ENCODE peak calls at places on chromosomes 11 and 22, in seven cellular contexts. One of them, this sample, is unnamed.

GRCh38 chr11:68276864-68277263 is 5.1 kb upstream of the C11orf24 start:
- DNase-seq in brain microvascular endothelial cell: no peak
- DNase-seq in lower leg skin: no peak
- DNase-seq in WERI-Rb-1: no peak
- DNase-seq in NCI-H1105: no peak
- DNase-seq in A172: no peak
- DNase-seq in GM19239: no peak
- DNase-seq in this sample: no peak

GRCh38 chr11:118923721-118924587 is 1.8 kb downstream of the BCL9L start:
- DNase-seq in brain microvascular endothelial cell: no peak
- DNase-seq in lower leg skin: no peak
- DNase-seq in WERI-Rb-1: no peak
- DNase-seq in NCI-H1105: no peak
- DNase-seq in A172: no peak
- DNase-seq in GM19239: no peak
- DNase-seq in this sample: no peak

GRCh38 chr11:106399075-106399500 is 321.6 kb downstream of the AASDHPPT start:
- DNase-seq in brain microvascular endothelial cell: peak
- DNase-seq in lower leg skin: peak
- DNase-seq in WERI-Rb-1: peak
- DNase-seq in NCI-H1105: no peak
- DNase-seq in A172: peak
- DNase-seq in GM19239: no peak
- DNase-seq in this sample: no peak

GRCh38 chr22:41523464-41524221 is 20.6 kb downstream of the POLR3H start:
- DNase-seq in brain microvascular endothelial cell: peak
- DNase-seq in lower leg skin: no peak
- DNase-seq in WERI-Rb-1: peak
- DNase-seq in NCI-H1105: no peak
- DNase-seq in A172: no peak
- DNase-seq in GM19239: no peak
- DNase-seq in this sample: no peak

GRCh38 chr11:79269923-79270322 is 170.9 kb downstream of the TENM4 start:
- DNase-seq in brain microvascular endothelial cell: no peak
- DNase-seq in lower leg skin: no peak
- DNase-seq in WERI-Rb-1: no peak
- DNase-seq in NCI-H1105: peak
- DNase-seq in A172: no peak
- DNase-seq in GM19239: no peak
- DNase-seq in this sample: no peak

GRCh38 chr11:124670732-124671131 is 2.8 kb downstream of the SIAE start:
- DNase-seq in brain microvascular endothelial cell: no peak
- DNase-seq in lower leg skin: no peak
- DNase-seq in WERI-Rb-1: no peak
- DNase-seq in NCI-H1105: no peak
- DNase-seq in A172: no peak
- DNase-seq in GM19239: no peak
- DNase-seq in this sample: no peak

GRCh38 chr11:83007909-83008580 is 63.7 kb downstream of the RAB30 start:
- DNase-seq in brain microvascular endothelial cell: peak
- DNase-seq in lower leg skin: no peak
- DNase-seq in WERI-Rb-1: peak
- DNase-seq in NCI-H1105: no peak
- DNase-seq in A172: no peak
- DNase-seq in GM19239: no peak
- DNase-seq in this sample: peak

GRCh38 chr22:26610983-26611382 is 6.8 kb downstream of the CRYBB1 start:
- DNase-seq in brain microvascular endothelial cell: no peak
- DNase-seq in lower leg skin: no peak
- DNase-seq in WERI-Rb-1: no peak
- DNase-seq in NCI-H1105: no peak
- DNase-seq in A172: peak
- DNase-seq in GM19239: no peak
- DNase-seq in this sample: no peak

GRCh38 chr22:43376765-43377485 is 33.8 kb upstream of the SCUBE1 start:
- DNase-seq in brain microvascular endothelial cell: peak
- DNase-seq in lower leg skin: no peak
- DNase-seq in WERI-Rb-1: no peak
- DNase-seq in NCI-H1105: no peak
- DNase-seq in A172: no peak
- DNase-seq in GM19239: peak
- DNase-seq in this sample: peak

GRCh38 chr11:107478922-107479321 is 21.3 kb upstream of the CWF19L2 start:
- DNase-seq in brain microvascular endothelial cell: no peak
- DNase-seq in lower leg skin: no peak
- DNase-seq in WERI-Rb-1: no peak
- DNase-seq in NCI-H1105: no peak
- DNase-seq in A172: no peak
- DNase-seq in GM19239: no peak
- DNase-seq in this sample: no peak

GRCh38 chr11:69155302-69156198 is at the start of gene SMIM38:
- DNase-seq in brain microvascular endothelial cell: no peak
- DNase-seq in lower leg skin: no peak
- DNase-seq in WERI-Rb-1: no peak
- DNase-seq in NCI-H1105: no peak
- DNase-seq in A172: no peak
- DNase-seq in GM19239: no peak
- DNase-seq in this sample: no peak

GRCh38 chr11:44680982-44681597 is 45.7 kb upstream of the TSPAN18 start:
- DNase-seq in brain microvascular endothelial cell: no peak
- DNase-seq in lower leg skin: no peak
- DNase-seq in WERI-Rb-1: no peak
- DNase-seq in NCI-H1105: no peak
- DNase-seq in A172: peak
- DNase-seq in GM19239: no peak
- DNase-seq in this sample: no peak

GRCh38 chr11:65492637-65493366 is 6.0 kb upstream of the MALAT1 start:
- DNase-seq in brain microvascular endothelial cell: peak
- DNase-seq in lower leg skin: peak
- DNase-seq in WERI-Rb-1: no peak
- DNase-seq in NCI-H1105: no peak
- DNase-seq in A172: peak
- DNase-seq in GM19239: no peak
- DNase-seq in this sample: no peak

GRCh38 chr11:64250875-64251721 is at the start of gene PLCB3:
- DNase-seq in brain microvascular endothelial cell: no peak
- DNase-seq in lower leg skin: no peak
- DNase-seq in WERI-Rb-1: peak
- DNase-seq in NCI-H1105: peak
- DNase-seq in A172: no peak
- DNase-seq in GM19239: peak
- DNase-seq in this sample: peak

GRCh38 chr22:32720924-32721323 is 80.6 kb upstream of the TIMP3 start:
- DNase-seq in brain microvascular endothelial cell: peak
- DNase-seq in lower leg skin: no peak
- DNase-seq in WERI-Rb-1: no peak
- DNase-seq in NCI-H1105: no peak
- DNase-seq in A172: peak
- DNase-seq in GM19239: no peak
- DNase-seq in this sample: no peak

GRCh38 chr22:35076648-35077047 is 10.7 kb downstream of the ISX start:
- DNase-seq in brain microvascular endothelial cell: no peak
- DNase-seq in lower leg skin: peak
- DNase-seq in WERI-Rb-1: no peak
- DNase-seq in NCI-H1105: no peak
- DNase-seq in A172: no peak
- DNase-seq in GM19239: no peak
- DNase-seq in this sample: no peak

GRCh38 chr11:35747638-35748037 is 85.1 kb downstream of the TRIM44 start:
- DNase-seq in brain microvascular endothelial cell: no peak
- DNase-seq in lower leg skin: no peak
- DNase-seq in WERI-Rb-1: no peak
- DNase-seq in NCI-H1105: peak
- DNase-seq in A172: no peak
- DNase-seq in GM19239: no peak
- DNase-seq in this sample: no peak

GRCh38 chr11:102762414-102762813 is 18.0 kb downstream of the MMP10 start:
- DNase-seq in brain microvascular endothelial cell: peak
- DNase-seq in lower leg skin: no peak
- DNase-seq in WERI-Rb-1: no peak
- DNase-seq in NCI-H1105: no peak
- DNase-seq in A172: peak
- DNase-seq in GM19239: no peak
- DNase-seq in this sample: no peak

GRCh38 chr22:50089231-50090140 is at the start of gene MOV10L1:
- DNase-seq in brain microvascular endothelial cell: no peak
- DNase-seq in lower leg skin: no peak
- DNase-seq in WERI-Rb-1: no peak
- DNase-seq in NCI-H1105: no peak
- DNase-seq in A172: no peak
- DNase-seq in GM19239: no peak
- DNase-seq in this sample: no peak

GRCh38 chr11:14907411-14908213 is 15.6 kb upstream of the CYP2R1 start:
- DNase-seq in brain microvascular endothelial cell: peak
- DNase-seq in lower leg skin: peak
- DNase-seq in WERI-Rb-1: peak
- DNase-seq in NCI-H1105: peak
- DNase-seq in A172: no peak
- DNase-seq in GM19239: no peak
- DNase-seq in this sample: peak

GRCh38 chr11:73760066-73760679 is 701 bp downstream of the RAB6A start:
- DNase-seq in brain microvascular endothelial cell: no peak
- DNase-seq in lower leg skin: peak
- DNase-seq in WERI-Rb-1: peak
- DNase-seq in NCI-H1105: no peak
- DNase-seq in A172: peak
- DNase-seq in GM19239: no peak
- DNase-seq in this sample: peak

GRCh38 chr22:43008509-43008908 is 6.4 kb downstream of the PACSIN2 start:
- DNase-seq in brain microvascular endothelial cell: no peak
- DNase-seq in lower leg skin: peak
- DNase-seq in WERI-Rb-1: no peak
- DNase-seq in NCI-H1105: no peak
- DNase-seq in A172: no peak
- DNase-seq in GM19239: no peak
- DNase-seq in this sample: no peak

GRCh38 chr22:48357961-48358360 is 1469.7 kb downstream of the BRD1 start:
- DNase-seq in brain microvascular endothelial cell: no peak
- DNase-seq in lower leg skin: no peak
- DNase-seq in WERI-Rb-1: no peak
- DNase-seq in NCI-H1105: no peak
- DNase-seq in A172: no peak
- DNase-seq in GM19239: no peak
- DNase-seq in this sample: no peak